ENCODE peak calls at places on chromosome 13, in four cellular contexts. One of them, this sample, is unnamed. For H3K9me3, the result is how much of the 10 kb centered on the place peaks cover.

GRCh38 chr13:74132152-74132767 is 1.9 kb downstream of the KLF12 start:
- DNase-seq in K562: no peak
- DNase-seq in GM12878: no peak
- DNase-seq in endothelial cell of umbilical vein: peak
- DNase-seq in this sample: peak

GRCh38 chr13:80342541-80343371 is 1.8 kb upstream of the SPRY2 start:
- DNase-seq in GM12878: no peak
- DNase-seq in K562: peak
- DNase-seq in endothelial cell of umbilical vein: peak
- DNase-seq in this sample: peak

GRCh38 chr13:51585696-51586095 is 1.4 kb downstream of the WDFY2 start:
- DNase-seq in GM12878: no peak
- DNase-seq in K562: no peak
- DNase-seq in endothelial cell of umbilical vein: no peak
- DNase-seq in this sample: peak

GRCh38 chr13:44151474-44151873 is 222.2 kb upstream of the SERP2 start:
- DNase-seq in endothelial cell of umbilical vein: no peak
- DNase-seq in K562: no peak
- DNase-seq in GM12878: no peak
- DNase-seq in this sample: no peak

GRCh38 chr13:72983085-72983768 is 75.6 kb upstream of the KLF5 start:
- DNase-seq in K562: no peak
- DNase-seq in GM12878: no peak
- DNase-seq in endothelial cell of umbilical vein: no peak
- DNase-seq in this sample: peak

GRCh38 chr13:88932950-88933349 is 1261.8 kb downstream of the SLITRK5 start:
- DNase-seq in K562: no peak
- DNase-seq in GM12878: no peak
- DNase-seq in endothelial cell of umbilical vein: no peak
- DNase-seq in this sample: no peak

GRCh38 chr13:73943137-73943964 is 190.9 kb downstream of the KLF12 start:
- DNase-seq in GM12878: no peak
- DNase-seq in endothelial cell of umbilical vein: no peak
- DNase-seq in K562: no peak
- DNase-seq in this sample: no peak

GRCh38 chr13:113979791-113980471 is 6.1 kb upstream of the C13orf46 start:
- DNase-seq in GM12878: no peak
- DNase-seq in K562: no peak
- DNase-seq in endothelial cell of umbilical vein: no peak
- DNase-seq in this sample: no peak

GRCh38 chr13:72199640-72200039 is 332.6 kb upstream of the DACH1 start:
- DNase-seq in K562: no peak
- DNase-seq in GM12878: no peak
- DNase-seq in endothelial cell of umbilical vein: no peak
- DNase-seq in this sample: no peak

GRCh38 chr13:45321230-45321629 is 19.8 kb downstream of the TPT1 start:
- DNase-seq in endothelial cell of umbilical vein: no peak
- DNase-seq in GM12878: no peak
- DNase-seq in K562: no peak
- DNase-seq in this sample: no peak

GRCh38 chr13:36362251-36362650 is 16.1 kb upstream of the SPART start:
- DNase-seq in GM12878: no peak
- DNase-seq in K562: no peak
- DNase-seq in endothelial cell of umbilical vein: no peak
- DNase-seq in this sample: peak

GRCh38 chr13:51125495-51126226 is 14.6 kb upstream of the C13orf42 start:
- DNase-seq in GM12878: peak
- DNase-seq in K562: peak
- DNase-seq in endothelial cell of umbilical vein: peak
- DNase-seq in this sample: peak

GRCh38 chr13:79231887-79232286 is 174.2 kb downstream of the RBM26 start:
- DNase-seq in K562: no peak
- DNase-seq in GM12878: no peak
- DNase-seq in endothelial cell of umbilical vein: no peak
- DNase-seq in this sample: no peak

GRCh38 chr13:24005711-24006281 is 108.5 kb upstream of the C1QTNF9B start:
- DNase-seq in endothelial cell of umbilical vein: no peak
- DNase-seq in GM12878: peak
- DNase-seq in K562: no peak
- DNase-seq in this sample: no peak

GRCh38 chr13:37058801-37059135 is 720 bp downstream of the SUPT20H start:
- DNase-seq in K562: peak
- DNase-seq in endothelial cell of umbilical vein: no peak
- DNase-seq in GM12878: peak
- DNase-seq in this sample: no peak

GRCh38 chr13:26468203-26468602 is 89.3 kb upstream of the WASF3 start:
- DNase-seq in endothelial cell of umbilical vein: no peak
- DNase-seq in K562: no peak
- DNase-seq in GM12878: no peak
- DNase-seq in this sample: no peak

DNA sequence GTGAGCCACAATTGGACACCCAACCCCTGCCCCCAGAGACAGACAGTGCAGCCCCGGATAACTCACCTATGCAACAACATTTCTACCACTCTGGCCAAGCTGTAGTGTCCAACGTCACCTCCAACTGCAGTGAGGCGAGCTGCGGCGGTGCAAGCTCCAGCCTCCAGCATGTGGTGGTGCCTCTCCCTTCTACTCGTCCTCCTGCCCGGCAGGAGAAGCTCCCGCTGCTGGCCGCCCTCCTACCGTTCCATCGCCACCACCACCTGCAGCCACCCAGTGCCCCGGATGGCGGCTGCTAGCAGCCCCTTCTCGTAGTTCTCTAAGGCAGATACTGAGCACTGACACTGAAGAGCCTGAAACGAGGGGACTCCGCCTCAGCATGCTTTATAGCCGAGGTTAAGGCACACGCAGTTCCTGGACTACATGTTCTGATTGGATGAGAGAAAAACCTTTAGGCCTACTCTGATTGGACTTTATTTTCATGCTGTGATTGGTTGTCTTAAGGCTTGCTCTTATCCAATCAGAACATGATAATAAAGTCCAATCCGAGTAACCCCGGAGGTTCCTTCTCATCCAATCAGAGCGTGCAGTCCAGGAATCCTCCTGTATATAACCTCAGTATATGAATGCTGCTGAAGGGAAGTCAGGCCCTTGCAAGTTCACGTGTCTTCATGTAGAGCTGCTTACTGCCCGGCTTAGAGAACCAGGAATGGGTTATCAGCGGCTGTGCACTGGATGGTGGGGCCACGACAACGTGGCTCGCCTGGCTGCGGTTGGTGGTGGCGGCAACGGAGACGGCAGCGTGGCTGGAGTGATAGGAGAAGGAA is 63.5 kb downstream of the TUBA3C start:
- DNase-seq in K562: peak
- DNase-seq in endothelial cell of umbilical vein: no peak
- DNase-seq in GM12878: no peak
- DNase-seq in this sample: no peak
- H3K9me3 ChIP-seq in K562: under half
- H3K9me3 ChIP-seq in endothelial cell of umbilical vein: under half
- H3K9me3 ChIP-seq in GM12878: under half
- H3K9me3 ChIP-seq in this sample: under half

GRCh38 chr13:106132216-106132615 is 403.2 kb downstream of the EFNB2 start:
- DNase-seq in K562: no peak
- DNase-seq in endothelial cell of umbilical vein: no peak
- DNase-seq in GM12878: no peak
- DNase-seq in this sample: no peak

GRCh38 chr13:106129993-106130392 is 405.5 kb downstream of the EFNB2 start:
- DNase-seq in endothelial cell of umbilical vein: no peak
- DNase-seq in GM12878: no peak
- DNase-seq in K562: no peak
- DNase-seq in this sample: no peak

GRCh38 chr13:106129273-106129672 is 406.2 kb downstream of the EFNB2 start:
- DNase-seq in endothelial cell of umbilical vein: no peak
- DNase-seq in GM12878: no peak
- DNase-seq in K562: no peak
- DNase-seq in this sample: no peak

GRCh38 chr13:106138620-106139019 is 396.8 kb downstream of the EFNB2 start:
- DNase-seq in K562: no peak
- DNase-seq in GM12878: no peak
- DNase-seq in endothelial cell of umbilical vein: no peak
- DNase-seq in this sample: no peak

DNA sequence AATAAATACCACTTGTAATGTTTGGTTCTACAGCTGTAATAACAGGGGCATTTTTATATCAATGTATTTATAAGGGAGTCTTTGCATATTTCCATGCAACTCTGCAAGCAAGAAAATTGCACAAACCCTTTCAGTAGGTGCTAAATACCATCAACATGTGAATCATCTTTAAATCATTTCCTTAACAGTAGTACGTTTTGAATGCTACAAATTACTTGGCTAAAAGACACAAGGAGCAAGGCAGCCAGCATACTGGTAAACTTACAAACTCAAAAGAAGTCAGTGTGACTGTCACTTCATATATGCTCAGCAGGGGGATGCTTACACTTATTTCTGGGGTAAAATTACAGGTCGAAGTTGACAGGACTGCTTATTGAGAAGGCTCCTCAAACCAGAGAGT is 402.4 kb downstream of the EFNB2 start:
- DNase-seq in GM12878: no peak
- DNase-seq in K562: no peak
- DNase-seq in endothelial cell of umbilical vein: peak
- DNase-seq in this sample: peak
- TF ChIP-seq FOS in GM12878: no peak
- TF ChIP-seq FOS in K562: no peak
- TF ChIP-seq FOS in endothelial cell of umbilical vein: peak
- TF ChIP-seq FOS in this sample: peak

GRCh38 chr13:69485991-69486592 is 621.5 kb upstream of the ATXN8OS start:
- DNase-seq in K562: no peak
- DNase-seq in GM12878: no peak
- DNase-seq in endothelial cell of umbilical vein: no peak
- DNase-seq in this sample: no peak
- H3K9me3 ChIP-seq in K562: under half
- H3K9me3 ChIP-seq in GM12878: under half
- H3K9me3 ChIP-seq in endothelial cell of umbilical vein: under half
- H3K9me3 ChIP-seq in this sample: under half

GRCh38 chr13:40666905-40667621 is 622 bp upstream of the FOXO1 start:
- DNase-seq in GM12878: no peak
- DNase-seq in endothelial cell of umbilical vein: no peak
- DNase-seq in K562: peak
- DNase-seq in this sample: no peak
- TF ChIP-seq FOS in GM12878: no peak
- TF ChIP-seq FOS in endothelial cell of umbilical vein: no peak
- TF ChIP-seq FOS in K562: no peak
- TF ChIP-seq FOS in this sample: no peak

GRCh38 chr13:20442798-20443381 is 82.8 kb downstream of the CRYL1 start:
- DNase-seq in GM12878: no peak
- DNase-seq in endothelial cell of umbilical vein: no peak
- DNase-seq in K562: no peak
- DNase-seq in this sample: no peak

GRCh38 chr13:20446900-20447299 is 78.8 kb downstream of the CRYL1 start:
- DNase-seq in K562: no peak
- DNase-seq in endothelial cell of umbilical vein: no peak
- DNase-seq in GM12878: no peak
- DNase-seq in this sample: no peak

GRCh38 chr13:20448470-20448869 is 77.2 kb downstream of the CRYL1 start:
- DNase-seq in GM12878: no peak
- DNase-seq in K562: no peak
- DNase-seq in endothelial cell of umbilical vein: no peak
- DNase-seq in this sample: no peak

GRCh38 chr13:20442370-20442769 is 83.3 kb downstream of the CRYL1 start:
- DNase-seq in GM12878: no peak
- DNase-seq in endothelial cell of umbilical vein: no peak
- DNase-seq in K562: no peak
- DNase-seq in this sample: no peak

GRCh38 chr13:20446405-20446804 is 79.3 kb downstream of the CRYL1 start:
- DNase-seq in K562: no peak
- DNase-seq in endothelial cell of umbilical vein: no peak
- DNase-seq in GM12878: no peak
- DNase-seq in this sample: no peak
- H3K9me3 ChIP-seq in K562: under half
- H3K9me3 ChIP-seq in endothelial cell of umbilical vein: under half
- H3K9me3 ChIP-seq in GM12878: under half
- H3K9me3 ChIP-seq in this sample: under half

DNA sequence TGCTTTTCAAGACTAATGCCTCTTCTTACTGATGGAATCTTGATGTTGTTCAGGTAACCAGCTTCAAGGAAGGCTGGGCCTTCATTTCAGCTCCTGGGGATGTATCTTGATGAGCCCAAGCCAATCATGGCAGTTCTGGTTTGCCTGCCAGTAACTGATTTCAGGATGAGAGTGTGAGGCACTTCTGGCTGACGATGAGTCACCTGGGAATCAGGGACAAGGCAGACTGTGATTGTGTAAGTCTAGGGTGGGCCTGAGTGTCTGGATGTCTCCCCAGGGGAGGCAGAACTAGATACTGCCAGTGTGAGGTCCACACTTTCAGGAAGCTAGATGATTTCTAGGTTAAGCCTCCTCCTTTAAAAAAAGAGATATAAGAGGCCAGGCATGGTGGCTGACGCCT is 77.3 kb upstream of the KL start:
- DNase-seq in endothelial cell of umbilical vein: no peak
- DNase-seq in GM12878: no peak
- DNase-seq in K562: no peak
- DNase-seq in this sample: peak
- TF ChIP-seq FOS in endothelial cell of umbilical vein: no peak
- TF ChIP-seq FOS in GM12878: no peak
- TF ChIP-seq FOS in K562: no peak
- TF ChIP-seq FOS in this sample: peak

GRCh38 chr13:62137629-62138405 is 722.2 kb upstream of the PCDH20 start:
- DNase-seq in endothelial cell of umbilical vein: no peak
- DNase-seq in GM12878: no peak
- DNase-seq in K562: no peak
- DNase-seq in this sample: no peak

GRCh38 chr13:62139597-62139996 is 723.9 kb upstream of the PCDH20 start:
- DNase-seq in endothelial cell of umbilical vein: no peak
- DNase-seq in GM12878: no peak
- DNase-seq in K562: no peak
- DNase-seq in this sample: no peak

DNA sequence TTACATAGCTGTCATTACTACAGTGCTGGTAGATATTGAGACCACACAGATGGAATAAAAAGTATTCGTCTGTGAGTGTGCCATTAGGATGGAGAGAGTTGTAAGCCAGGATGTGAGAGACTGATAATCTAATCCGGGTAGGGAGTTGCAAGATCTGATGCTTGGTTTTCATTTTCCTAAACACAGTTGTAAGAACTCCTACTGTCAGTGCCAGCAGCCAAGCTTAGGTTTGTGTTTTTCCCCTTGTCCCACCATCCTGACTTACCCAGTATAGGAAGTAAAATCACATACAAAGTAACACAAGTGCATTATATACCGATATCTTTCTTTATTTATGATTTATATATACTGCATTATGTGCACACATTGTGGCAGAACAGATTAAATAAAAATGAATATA is 726.4 kb upstream of the PCDH20 start:
- DNase-seq in endothelial cell of umbilical vein: no peak
- DNase-seq in K562: no peak
- DNase-seq in GM12878: no peak
- DNase-seq in this sample: no peak
- H3K9me3 ChIP-seq in endothelial cell of umbilical vein: under half
- H3K9me3 ChIP-seq in K562: under half
- H3K9me3 ChIP-seq in GM12878: under half
- H3K9me3 ChIP-seq in this sample: under half

This sample was measured in IMR-90.